ENCODE peak calls at places on chromosomes 2 and 18, in five cellular contexts. U, J, W, C and F are unnamed samples.

GRCh38 chr2:118459425-118459824 is 371.2 kb downstream of the INSIG2 start:
- DNase-seq in U (peak; percentile 10), J (no peak), W (no peak), C (no peak), F (no peak)

GRCh38 chr2:134692461-134692860 is 26.3 kb downstream of the TMEM163 start:
- DNase-seq in U (peak; percentile 10), J (no peak), W (no peak), C (no peak), F (no peak)

GRCh38 chr18:54737986-54738385 is 90.3 kb upstream of the RAB27B start:
- DNase-seq in U (no peak), J (no peak), W (no peak), C (no peak), F (no peak)

GRCh38 chr18:23307567-23308295 is 145.4 kb upstream of the RIOK3 start:
- DNase-seq in U (no peak), J (no peak), W (peak; percentile 39), C (no peak), F (no peak)

GRCh38 chr2:143473206-143473605 is 344.0 kb downstream of the ARHGAP15 start:
- DNase-seq in U (no peak), J (no peak), W (no peak), C (no peak), F (no peak)

GRCh38 chr2:17827785-17828184 is 11.5 kb downstream of the MSGN1 start:
- DNase-seq in U (no peak), J (no peak), W (no peak), C (no peak), F (no peak)

GRCh38 chr2:33210626-33211025 is 263.9 kb downstream of the LTBP1 start:
- DNase-seq in U (peak; percentile 9), J (no peak), W (no peak), C (no peak), F (no peak)

GRCh38 chr2:161307676-161308075 is 549 bp upstream of the PSMD14 start:
- DNase-seq in U (peak; percentile 13), J (no peak), W (no peak), C (no peak), F (no peak)

GRCh38 chr2:217804338-217804737 is 198.5 kb downstream of the TNS1 start:
- DNase-seq in U (no peak), J (no peak), W (no peak), C (no peak), F (no peak)

GRCh38 chr18:42113529-42114191 is 158.6 kb downstream of the PIK3C3 start:
- DNase-seq in U (peak; percentile 3), J (no peak), W (no peak), C (peak; percentile 64), F (no peak)

GRCh38 chr2:147382322-147382948 is 462.4 kb upstream of the ACVR2A start:
- DNase-seq in U (no peak), J (no peak), W (no peak), C (no peak), F (no peak)

GRCh38 chr2:232485757-232486557 is 1.7 kb downstream of the ECEL1 start:
- DNase-seq in U (no peak), J (peak; percentile 45), W (no peak), C (no peak), F (no peak)
- TF ChIP-seq FOXM1 in U (no peak), J (no peak), W (no peak), C (no peak), F (no peak)

DNA sequence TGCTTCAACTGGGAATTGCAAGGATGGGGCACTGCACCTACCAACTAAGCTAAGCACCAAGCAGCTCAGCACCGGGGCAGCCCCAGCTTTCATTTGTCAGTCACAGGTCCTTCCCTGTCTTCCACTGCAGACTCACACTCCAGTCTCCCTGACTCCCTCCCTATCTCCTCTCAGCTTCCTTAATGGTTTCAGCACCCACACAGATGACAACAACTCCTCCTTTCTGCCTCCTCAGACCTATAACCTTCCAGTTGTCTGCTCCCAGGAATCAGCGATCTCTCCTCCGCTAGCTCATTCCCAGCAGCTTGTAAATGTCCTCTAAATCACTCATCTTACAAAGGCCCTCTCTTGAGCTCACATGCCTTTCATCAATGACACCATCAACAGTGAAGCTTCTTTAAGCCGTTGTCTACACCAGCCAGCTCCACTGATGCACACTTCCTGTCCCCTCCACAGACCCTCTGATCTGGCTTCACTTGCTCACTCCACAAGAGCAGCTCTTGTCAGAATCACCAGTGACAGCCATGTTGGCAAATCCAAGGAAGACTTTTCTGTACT is 32.1 kb downstream of the CLASP1 start:
- DNase-seq in U (peak; percentile 42), J (no peak), W (no peak), C (no peak), F (peak; percentile 12)
- TF ChIP-seq FOXM1 in U (no peak), J (no peak), W (no peak), C (no peak), F (no peak)

DNA sequence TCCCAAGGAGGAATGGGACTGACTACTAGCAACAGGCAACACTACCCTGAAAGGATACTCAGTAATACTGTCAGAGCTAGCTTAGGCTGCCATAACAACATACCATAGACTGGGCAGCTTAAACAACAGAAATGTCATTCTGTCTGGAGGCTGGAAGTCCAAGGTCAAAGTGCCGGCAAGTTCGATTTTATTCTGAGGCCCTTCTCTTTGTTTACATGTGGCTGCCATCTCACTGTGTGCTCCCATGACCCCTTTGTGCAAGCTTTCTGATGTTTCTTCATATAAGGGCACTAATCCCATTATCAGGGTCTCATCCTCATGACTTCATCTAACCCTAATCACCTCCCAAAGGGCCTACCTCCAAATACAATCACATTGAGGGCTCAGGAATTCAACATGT is 30.7 kb upstream of the SCG2 start:
- DNase-seq in U (no peak), J (no peak), W (no peak), C (peak; percentile 56), F (no peak)
- TF ChIP-seq FOXM1 in U (no peak), J (no peak), W (no peak), C (no peak), F (no peak)

GRCh38 chr2:176645494-176645893 is 376.3 kb downstream of the MTX2 start:
- DNase-seq in U (no peak), J (no peak), W (no peak), C (no peak), F (no peak)

GRCh38 chr2:176646033-176646615 is 376.9 kb downstream of the MTX2 start:
- DNase-seq in U (no peak), J (no peak), W (no peak), C (no peak), F (no peak)

GRCh38 chr2:176641436-176641835 is 372.2 kb downstream of the MTX2 start:
- DNase-seq in U (no peak), J (no peak), W (no peak), C (no peak), F (no peak)

GRCh38 chr2:176642074-176642473 is 372.8 kb downstream of the MTX2 start:
- DNase-seq in U (no peak), J (no peak), W (peak; percentile 23), C (no peak), F (no peak)

GRCh38 chr2:176643711-176644110 is 374.5 kb downstream of the MTX2 start:
- DNase-seq in U (no peak), J (peak; percentile 62), W (no peak), C (peak; percentile 26), F (peak; percentile 21)
- TF ChIP-seq FOXM1 in U (no peak), J (no peak), W (no peak), C (no peak), F (no peak)

GRCh38 chr2:236576053-236576452 is 6.4 kb downstream of the ACKR3 start:
- DNase-seq in U (no peak), J (no peak), W (no peak), C (no peak), F (no peak)

GRCh38 chr2:236575501-236575900 is 5.9 kb downstream of the ACKR3 start:
- DNase-seq in U (no peak), J (no peak), W (no peak), C (no peak), F (no peak)

GRCh38 chr2:236574000-236574399 is 4.4 kb downstream of the ACKR3 start:
- DNase-seq in U (no peak), J (no peak), W (no peak), C (no peak), F (no peak)

GRCh38 chr2:236573066-236573929 is 3.7 kb downstream of the ACKR3 start:
- DNase-seq in U (no peak), J (no peak), W (no peak), C (no peak), F (no peak)

GRCh38 chr2:236574424-236575145 is 5.0 kb downstream of the ACKR3 start:
- DNase-seq in U (no peak), J (no peak), W (no peak), C (no peak), F (no peak)
- TF ChIP-seq FOXM1 in U (no peak), J (no peak), W (no peak), C (no peak), F (no peak)

GRCh38 chr2:70024284-70024683 is 62.9 kb upstream of the ASPRV1 start:
- DNase-seq in U (no peak), J (no peak), W (no peak), C (no peak), F (no peak)
- TF ChIP-seq FOXM1 in U (no peak), J (no peak), W (no peak), C (no peak), F (no peak)

GRCh38 chr2:121232626-121233265 is 52.3 kb downstream of the TFCP2L1 start:
- DNase-seq in U (no peak), J (no peak), W (no peak), C (no peak), F (no peak)
- TF ChIP-seq FOXM1 in U (no peak), J (no peak), W (no peak), C (no peak), F (no peak)

GRCh38 chr2:10283106-10284062 is 19.3 kb upstream of the HPCAL1 start:
- DNase-seq in U (peak; percentile 90), J (peak; percentile 49), W (no peak), C (peak; percentile 45), F (no peak)
- TF ChIP-seq FOXM1 in U (no peak), J (no peak), W (no peak), C (no peak), F (no peak)